ENCODE peak calls at places on chromosome 15, in six cellular contexts. One of them, this sample, is unnamed.

GRCh38 chr15:39657714-39658113 is 76.8 kb downstream of the THBS1 start:
- DNase-seq in choroid plexus epithelial cell: peak; percentile 74
- DNase-seq in heart left ventricle: no peak
- DNase-seq in cardiac fibroblast: peak; percentile 85
- DNase-seq in WTC11: no peak
- DNase-seq in neural crest cell: no peak
- DNase-seq in this sample: no peak

GRCh38 chr15:57533062-57533735 is 58.5 kb upstream of the MYZAP start:
- DNase-seq in cardiac fibroblast: no peak
- DNase-seq in heart left ventricle: no peak
- DNase-seq in WTC11: no peak
- DNase-seq in choroid plexus epithelial cell: no peak
- DNase-seq in neural crest cell: no peak
- DNase-seq in this sample: no peak

GRCh38 chr15:76996526-76997401 is 1.8 kb downstream of the PSTPIP1 start:
- DNase-seq in choroid plexus epithelial cell: no peak
- DNase-seq in heart left ventricle: peak; percentile 62
- DNase-seq in cardiac fibroblast: peak; percentile 50
- DNase-seq in neural crest cell: no peak
- DNase-seq in WTC11: no peak
- DNase-seq in this sample: no peak

GRCh38 chr15:66024998-66025397 is 155.7 kb downstream of the RAB11A start:
- DNase-seq in WTC11: no peak
- DNase-seq in heart left ventricle: no peak
- DNase-seq in cardiac fibroblast: no peak
- DNase-seq in choroid plexus epithelial cell: peak; percentile 9
- DNase-seq in neural crest cell: no peak
- DNase-seq in this sample: no peak

GRCh38 chr15:40190591-40190990 is 29.7 kb downstream of the BUB1B start:
- DNase-seq in WTC11: no peak
- DNase-seq in choroid plexus epithelial cell: peak; percentile 62
- DNase-seq in heart left ventricle: no peak
- DNase-seq in cardiac fibroblast: peak; percentile 89
- DNase-seq in neural crest cell: no peak
- DNase-seq in this sample: no peak

GRCh38 chr15:67542192-67542461 is 376 bp upstream of the MAP2K5 start:
- DNase-seq in cardiac fibroblast: no peak
- DNase-seq in choroid plexus epithelial cell: peak; percentile 22
- DNase-seq in heart left ventricle: no peak
- DNase-seq in neural crest cell: no peak
- DNase-seq in WTC11: peak; percentile 15
- DNase-seq in this sample: no peak

GRCh38 chr15:28165791-28166190 is 66.7 kb upstream of the OCA2 start:
- DNase-seq in cardiac fibroblast: no peak
- DNase-seq in WTC11: no peak
- DNase-seq in neural crest cell: no peak
- DNase-seq in heart left ventricle: no peak
- DNase-seq in choroid plexus epithelial cell: no peak
- DNase-seq in this sample: no peak

GRCh38 chr15:101250331-101250730 is 1.5 kb downstream of the CHSY1 start:
- DNase-seq in choroid plexus epithelial cell: peak; percentile 70
- DNase-seq in neural crest cell: no peak
- DNase-seq in cardiac fibroblast: peak; percentile 79
- DNase-seq in WTC11: no peak
- DNase-seq in heart left ventricle: no peak
- DNase-seq in this sample: no peak

GRCh38 chr15:80801891-80802680 is 22.9 kb downstream of the CEMIP start:
- DNase-seq in WTC11: no peak
- DNase-seq in neural crest cell: no peak
- DNase-seq in choroid plexus epithelial cell: no peak
- DNase-seq in cardiac fibroblast: peak; percentile 52
- DNase-seq in heart left ventricle: peak; percentile 29
- DNase-seq in this sample: no peak

GRCh38 chr15:101025896-101026631 is 106.9 kb downstream of the LRRK1 start:
- DNase-seq in choroid plexus epithelial cell: no peak
- DNase-seq in neural crest cell: peak; percentile 0
- DNase-seq in heart left ventricle: peak; percentile 22
- DNase-seq in WTC11: no peak
- DNase-seq in cardiac fibroblast: no peak
- DNase-seq in this sample: no peak

DNA sequence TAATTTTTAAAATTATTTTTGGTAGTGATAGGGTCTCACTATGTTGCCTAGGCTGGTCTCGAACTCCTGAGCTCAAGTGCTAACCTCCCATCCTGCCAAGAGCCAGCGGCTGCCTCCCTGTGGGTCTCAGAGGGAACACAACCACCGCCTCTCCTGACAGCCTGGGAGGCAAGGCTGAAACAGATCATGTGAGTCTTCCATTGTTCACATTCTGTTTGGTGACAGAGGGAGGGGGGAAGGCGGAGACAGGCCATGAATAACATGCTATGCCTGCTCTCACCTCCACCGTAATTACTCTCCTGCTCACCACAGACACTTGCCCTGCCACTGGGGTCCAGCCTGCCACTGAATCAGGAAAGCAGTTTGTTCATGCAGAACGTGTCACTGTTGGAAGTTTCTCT is 78.3 kb upstream of the RASGRF1 start:
- DNase-seq in heart left ventricle: peak; percentile 61
- DNase-seq in cardiac fibroblast: peak; percentile 59
- DNase-seq in choroid plexus epithelial cell: peak; percentile 31
- DNase-seq in neural crest cell: no peak
- DNase-seq in WTC11: peak; percentile 57
- DNase-seq in this sample: peak; percentile 35
- TF ChIP-seq CTCF in heart left ventricle: no peak
- TF ChIP-seq CTCF in cardiac fibroblast: peak; percentile 20
- TF ChIP-seq CTCF in choroid plexus epithelial cell: peak; percentile 28
- TF ChIP-seq CTCF in neural crest cell: peak; percentile 55
- TF ChIP-seq CTCF in WTC11: no peak
- TF ChIP-seq CTCF in this sample: peak; percentile 45

DNA sequence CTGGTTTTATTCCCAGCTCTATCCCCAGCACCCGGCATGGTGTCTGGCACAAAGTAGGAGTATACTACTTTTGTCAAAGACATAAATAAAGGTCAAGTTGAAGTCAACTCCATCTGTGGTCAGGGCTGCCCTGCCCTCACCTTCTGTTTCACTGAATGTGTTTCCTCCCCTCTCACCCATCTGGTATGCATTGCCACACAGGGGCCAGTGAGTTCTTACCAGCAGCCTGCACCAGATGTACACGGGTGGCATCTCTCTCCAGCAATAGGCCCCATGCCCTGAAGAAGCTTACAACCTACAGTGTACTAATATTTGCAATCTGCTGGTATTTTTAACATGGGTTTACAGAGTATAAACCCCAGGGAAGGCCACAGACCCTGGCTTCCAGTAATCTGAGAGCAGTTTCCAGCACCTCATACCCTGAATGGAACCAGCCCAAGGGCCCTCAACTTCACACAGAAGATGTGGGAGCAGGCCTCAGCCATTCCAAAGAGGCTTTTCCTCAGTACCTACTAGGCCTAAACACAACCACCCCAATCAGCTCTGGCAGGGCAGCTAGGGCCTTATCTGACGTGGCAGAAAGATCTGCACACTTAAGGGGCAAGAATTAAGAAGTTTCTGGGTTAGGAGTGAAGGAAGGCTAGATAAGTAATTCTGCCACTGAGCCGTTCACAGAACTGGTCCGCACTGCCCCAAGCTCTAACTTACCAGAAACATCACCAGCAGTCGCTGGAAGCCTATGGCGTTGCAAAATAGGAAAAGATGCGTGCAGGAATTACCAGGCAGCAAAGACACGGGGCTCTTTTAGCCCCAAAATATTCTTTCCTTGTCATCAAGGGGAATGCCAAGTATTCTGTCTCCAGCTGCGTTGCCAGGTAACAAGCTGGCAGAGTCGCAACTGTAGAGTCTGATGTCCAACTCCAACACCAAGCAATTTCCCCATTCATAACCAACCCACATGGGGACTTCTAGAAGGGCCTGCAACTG is 2.1 kb downstream of the IDH2 start:
- DNase-seq in WTC11: no peak
- DNase-seq in choroid plexus epithelial cell: peak; percentile 33
- DNase-seq in neural crest cell: no peak
- DNase-seq in heart left ventricle: peak; percentile 69
- DNase-seq in cardiac fibroblast: peak; percentile 40
- DNase-seq in this sample: no peak
- TF ChIP-seq CTCF in WTC11: no peak
- TF ChIP-seq CTCF in choroid plexus epithelial cell: no peak
- TF ChIP-seq CTCF in neural crest cell: no peak
- TF ChIP-seq CTCF in heart left ventricle: no peak
- TF ChIP-seq CTCF in cardiac fibroblast: no peak
- TF ChIP-seq CTCF in this sample: no peak

DNA sequence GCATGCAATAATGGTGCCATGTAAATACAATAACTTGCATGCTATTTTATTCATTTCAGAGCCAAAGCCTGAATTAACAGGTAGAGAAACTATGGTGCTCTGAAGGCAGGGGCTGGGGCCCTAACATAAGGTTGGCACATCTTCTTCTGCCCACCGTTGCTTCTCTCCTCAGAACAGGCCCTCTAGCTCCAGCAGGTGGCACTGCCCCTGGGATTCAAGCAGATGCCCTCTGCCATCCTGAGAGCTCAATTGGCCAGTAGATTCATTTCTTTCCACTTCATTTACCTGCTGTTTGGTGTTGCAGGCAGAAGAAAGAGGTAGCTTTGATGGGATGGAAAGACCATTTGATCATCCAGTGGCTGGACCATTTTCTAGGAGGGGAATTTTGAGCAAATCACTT is 130.5 kb downstream of the FOXB1 start:
- DNase-seq in neural crest cell: no peak
- DNase-seq in heart left ventricle: no peak
- DNase-seq in choroid plexus epithelial cell: no peak
- DNase-seq in cardiac fibroblast: no peak
- DNase-seq in WTC11: no peak
- DNase-seq in this sample: no peak
- TF ChIP-seq CTCF in neural crest cell: no peak
- TF ChIP-seq CTCF in heart left ventricle: no peak
- TF ChIP-seq CTCF in choroid plexus epithelial cell: peak; percentile 26
- TF ChIP-seq CTCF in cardiac fibroblast: no peak
- TF ChIP-seq CTCF in WTC11: no peak
- TF ChIP-seq CTCF in this sample: no peak

GRCh38 chr15:58839485-58839884 is 68.4 kb downstream of the MINDY2 start:
- DNase-seq in cardiac fibroblast: peak; percentile 34
- DNase-seq in choroid plexus epithelial cell: peak; percentile 30
- DNase-seq in heart left ventricle: no peak
- DNase-seq in WTC11: no peak
- DNase-seq in neural crest cell: no peak
- DNase-seq in this sample: no peak
- TF ChIP-seq CTCF in cardiac fibroblast: peak; percentile 34
- TF ChIP-seq CTCF in choroid plexus epithelial cell: peak; percentile 45
- TF ChIP-seq CTCF in heart left ventricle: no peak
- TF ChIP-seq CTCF in WTC11: no peak
- TF ChIP-seq CTCF in neural crest cell: peak; percentile 49
- TF ChIP-seq CTCF in this sample: peak; percentile 46

GRCh38 chr15:31587583-31587982 is 260.9 kb downstream of the KLF13 start:
- DNase-seq in heart left ventricle: no peak
- DNase-seq in choroid plexus epithelial cell: no peak
- DNase-seq in WTC11: no peak
- DNase-seq in neural crest cell: no peak
- DNase-seq in cardiac fibroblast: no peak
- DNase-seq in this sample: no peak
- TF ChIP-seq CTCF in heart left ventricle: no peak
- TF ChIP-seq CTCF in choroid plexus epithelial cell: no peak
- TF ChIP-seq CTCF in WTC11: no peak
- TF ChIP-seq CTCF in neural crest cell: no peak
- TF ChIP-seq CTCF in cardiac fibroblast: no peak
- TF ChIP-seq CTCF in this sample: no peak

GRCh38 chr15:55799287-55800212 is 56.6 kb upstream of the PRTG start:
- DNase-seq in cardiac fibroblast: peak; percentile 73
- DNase-seq in choroid plexus epithelial cell: peak; percentile 82
- DNase-seq in neural crest cell: peak; percentile 87
- DNase-seq in WTC11: peak; percentile 79
- DNase-seq in heart left ventricle: no peak
- DNase-seq in this sample: peak; percentile 62
- TF ChIP-seq CTCF in cardiac fibroblast: peak; percentile 76
- TF ChIP-seq CTCF in choroid plexus epithelial cell: peak; percentile 96
- TF ChIP-seq CTCF in neural crest cell: peak; percentile 85
- TF ChIP-seq CTCF in WTC11: peak; percentile 51
- TF ChIP-seq CTCF in heart left ventricle: peak; percentile 51
- TF ChIP-seq CTCF in this sample: peak; percentile 90

GRCh38 chr15:32659340-32659831 is 17.9 kb downstream of the SCG5 start:
- DNase-seq in cardiac fibroblast: peak; percentile 85
- DNase-seq in WTC11: no peak
- DNase-seq in neural crest cell: no peak
- DNase-seq in choroid plexus epithelial cell: peak; percentile 57
- DNase-seq in heart left ventricle: no peak
- DNase-seq in this sample: no peak
- TF ChIP-seq CTCF in cardiac fibroblast: no peak
- TF ChIP-seq CTCF in WTC11: no peak
- TF ChIP-seq CTCF in neural crest cell: no peak
- TF ChIP-seq CTCF in choroid plexus epithelial cell: peak; percentile 11
- TF ChIP-seq CTCF in heart left ventricle: no peak
- TF ChIP-seq CTCF in this sample: no peak

GRCh38 chr15:69075467-69075866 is 61.0 kb downstream of the NOX5 start:
- DNase-seq in choroid plexus epithelial cell: peak; percentile 22
- DNase-seq in WTC11: no peak
- DNase-seq in cardiac fibroblast: no peak
- DNase-seq in neural crest cell: no peak
- DNase-seq in heart left ventricle: no peak
- DNase-seq in this sample: no peak

GRCh38 chr15:69074843-69075224 is 60.3 kb downstream of the NOX5 start:
- DNase-seq in cardiac fibroblast: no peak
- DNase-seq in heart left ventricle: no peak
- DNase-seq in neural crest cell: no peak
- DNase-seq in WTC11: no peak
- DNase-seq in choroid plexus epithelial cell: peak; percentile 29
- DNase-seq in this sample: no peak

GRCh38 chr15:69078638-69079037 is 64.1 kb downstream of the NOX5 start:
- DNase-seq in neural crest cell: no peak
- DNase-seq in heart left ventricle: no peak
- DNase-seq in WTC11: no peak
- DNase-seq in choroid plexus epithelial cell: no peak
- DNase-seq in cardiac fibroblast: no peak
- DNase-seq in this sample: no peak

GRCh38 chr15:69071265-69071664 is 56.8 kb downstream of the NOX5 start:
- DNase-seq in cardiac fibroblast: no peak
- DNase-seq in neural crest cell: no peak
- DNase-seq in choroid plexus epithelial cell: no peak
- DNase-seq in WTC11: no peak
- DNase-seq in heart left ventricle: no peak
- DNase-seq in this sample: no peak

GRCh38 chr15:69074011-69074842 is 59.7 kb downstream of the NOX5 start:
- DNase-seq in cardiac fibroblast: peak; percentile 66
- DNase-seq in choroid plexus epithelial cell: peak; percentile 67
- DNase-seq in heart left ventricle: peak; percentile 70
- DNase-seq in neural crest cell: peak; percentile 46
- DNase-seq in WTC11: peak; percentile 69
- DNase-seq in this sample: peak; percentile 34
- TF ChIP-seq CTCF in cardiac fibroblast: peak; percentile 6
- TF ChIP-seq CTCF in choroid plexus epithelial cell: no peak
- TF ChIP-seq CTCF in heart left ventricle: no peak
- TF ChIP-seq CTCF in neural crest cell: no peak
- TF ChIP-seq CTCF in WTC11: no peak
- TF ChIP-seq CTCF in this sample: peak; percentile 27

This sample was measured in progenitor cell of endocrine pancreas.